ENCODE peak calls at places on chromosomes 3 and 15, in four cellular contexts. J, B, S and M are unnamed samples.

GRCh38 chr15:29141908-29142747 is 127.5 kb downstream of the NSMCE3 start:
- DNase-seq in J (no peak), B (no peak), S (no peak), M (no peak)

GRCh38 chr3:154779571-154779970 is 300.5 kb upstream of the MME start:
- DNase-seq in S (no peak), J (no peak), B (no peak), M (no peak)

GRCh38 chr3:59821274-59821673 is 771.4 kb upstream of the CFAP20DC start:
- DNase-seq in S (no peak), J (no peak), B (no peak), M (no peak)

GRCh38 chr3:186208328-186208989 is 99.6 kb upstream of the ETV5 start:
- DNase-seq in J (no peak), S (no peak), B (no peak), M (no peak)

GRCh38 chr3:58999134-58999778 is 50.6 kb downstream of the CFAP20DC start:
- DNase-seq in J (no peak), B (no peak), S (no peak), M (no peak)

GRCh38 chr3:12400795-12401194 is 83.5 kb upstream of the TSEN2 start:
- DNase-seq in S (no peak), J (no peak), B (no peak), M (no peak)

GRCh38 chr15:90877996-90878395 is 6.3 kb upstream of the FES start:
- DNase-seq in S (no peak), J (no peak), B (no peak), M (no peak)

GRCh38 chr15:28104326-28104725 is 5.2 kb upstream of the OCA2 start:
- DNase-seq in J (no peak), S (no peak), B (no peak), M (no peak)

GRCh38 chr3:150270883-150271577 is 137.1 kb upstream of the TSC22D2 start:
- DNase-seq in B (no peak), S (no peak), J (no peak), M (no peak)

GRCh38 chr15:78509726-78510312 is 2.4 kb downstream of the HYKK start:
- DNase-seq in J (no peak), S (no peak), B (no peak), M (no peak)

GRCh38 chr3:131535596-131535995 is 32.8 kb upstream of the MRPL3 start:
- DNase-seq in S (no peak), J (no peak), B (no peak), M (no peak)